ENCODE peak calls at places on chromosomes 3 and 15, in ten cellular contexts. L is activated CD8-positive, alpha-beta memory T cell treated with anti-CD3 and anti-CD28 coated beads for 48 hours; V is GM12878; M is fibroblast of pulmonary artery; C is head of caudate nucleus; U is stimulated activated CD4-positive, alpha-beta T cell treated with anti-CD3 and anti-CD28 coated beads, Interleukin-2, amount 100 ng/mL, for 4 hours; Q is mucosa of gallbladder; O is RWPE1; A is HS-5; T is tibial artery. H is an unnamed sample.

GRCh38 chr15:34726407-34727100 is 28.2 kb downstream of the GJD2 start:
- DNase-seq in L (no peak), V (no peak), M (peak), C (no peak), U (no peak), Q (no peak), O (no peak), A (peak), T (no peak), H (no peak)

GRCh38 chr15:75198560-75199346 is 2.9 kb upstream of the C15orf39 start:
- DNase-seq in L (no peak), V (peak), M (peak), C (no peak), U (no peak), Q (no peak), O (peak), A (no peak), T (no peak), H (no peak)

GRCh38 chr3:31980530-31981205 is 394 bp downstream of the OSBPL10 start:
- DNase-seq in L (no peak), V (no peak), M (peak), C (peak), U (peak), Q (peak), O (no peak), A (no peak), T (peak), H (peak)

GRCh38 chr15:40032125-40032839 is 6.7 kb downstream of the SRP14 start:
- DNase-seq in L (no peak), V (no peak), M (no peak), C (no peak), U (no peak), Q (no peak), O (no peak), A (no peak), T (no peak), H (no peak)

GRCh38 chr15:97101572-97101971 is 771.1 kb downstream of the NR2F2 start:
- DNase-seq in L (no peak), V (no peak), M (no peak), C (no peak), U (no peak), Q (no peak), O (no peak), A (no peak), T (no peak), H (no peak)

GRCh38 chr15:73683624-73684536 is at the start of gene CD276:
- DNase-seq in L (no peak), V (no peak), M (peak), C (peak), U (no peak), Q (peak), O (peak), A (no peak), T (peak), H (peak)

GRCh38 chr15:70025413-70026296 is 72.1 kb downstream of the TLE3 start:
- DNase-seq in L (no peak), V (no peak), M (no peak), C (no peak), U (no peak), Q (no peak), O (no peak), A (no peak), T (peak), H (no peak)

GRCh38 chr3:192237992-192238608 is 489.2 kb downstream of the FGF12 start:
- DNase-seq in L (no peak), V (no peak), M (no peak), C (no peak), U (no peak), Q (no peak), O (no peak), A (no peak), T (no peak), H (no peak)

GRCh38 chr15:59420986-59421618 is 16.9 kb upstream of the FAM81A start:
- DNase-seq in L (no peak), V (no peak), M (peak), C (no peak), U (no peak), Q (no peak), O (no peak), A (no peak), T (no peak), H (no peak)

GRCh38 chr3:111864821-111865656 is 6.0 kb downstream of the PHLDB2 start:
- DNase-seq in L (no peak), V (no peak), M (peak), C (no peak), U (no peak), Q (peak), O (no peak), A (peak), T (no peak), H (no peak)

GRCh38 chr3:6640907-6641306 is 220.0 kb upstream of the GRM7 start:
- DNase-seq in L (no peak), V (peak), M (no peak), C (no peak), U (no peak), Q (no peak), O (no peak), A (no peak), T (no peak), H (no peak)

GRCh38 chr15:39613271-39613670 is 32.4 kb downstream of the THBS1 start:
- DNase-seq in L (no peak), V (no peak), M (no peak), C (no peak), U (no peak), Q (no peak), O (no peak), A (no peak), T (no peak), H (no peak)

GRCh38 chr3:185701891-185702563 is 115.9 kb downstream of the SENP2 start:
- DNase-seq in L (no peak), V (no peak), M (no peak), C (no peak), U (no peak), Q (peak), O (no peak), A (no peak), T (no peak), H (no peak)

GRCh38 chr3:178518660-178519396 is 17.4 kb upstream of the KCNMB2 start:
- DNase-seq in L (no peak), V (peak), M (no peak), C (no peak), U (no peak), Q (peak), O (no peak), A (no peak), T (no peak), H (no peak)

GRCh38 chr3:112814256-112814655 is 32.4 kb downstream of the CD200R1L start:
- DNase-seq in L (no peak), V (no peak), M (peak), C (no peak), U (no peak), Q (no peak), O (peak), A (peak), T (no peak), H (no peak)

GRCh38 chr3:101017048-101017447 is 23.8 kb upstream of the ABI3BP start:
- DNase-seq in L (no peak), V (no peak), M (peak), C (no peak), U (no peak), Q (no peak), O (no peak), A (no peak), T (no peak), H (no peak)

GRCh38 chr3:190996376-190996775 is 133.9 kb upstream of the GMNC start:
- DNase-seq in L (no peak), V (no peak), M (no peak), C (no peak), U (no peak), Q (no peak), O (no peak), A (no peak), T (no peak), H (no peak)

GRCh38 chr15:77565516-77565915 is 67.2 kb downstream of the LINGO1 start:
- DNase-seq in L (no peak), V (no peak), M (no peak), C (no peak), U (no peak), Q (no peak), O (no peak), A (no peak), T (no peak), H (no peak)

GRCh38 chr15:51077565-51078153 is 17.0 kb downstream of the TNFAIP8L3 start:
- DNase-seq in L (peak), V (peak), M (peak), C (peak), U (peak), Q (peak), O (no peak), A (no peak), T (peak), H (peak)

GRCh38 chr3:88059380-88060160 is 515 bp downstream of the ZNF654 start:
- DNase-seq in L (no peak), V (no peak), M (no peak), C (no peak), U (no peak), Q (no peak), O (peak), A (no peak), T (peak), H (peak)

GRCh38 chr15:59170295-59170881 is 36.3 kb upstream of the LDHAL6B start:
- DNase-seq in L (no peak), V (no peak), M (peak), C (no peak), U (no peak), Q (peak), O (peak), A (peak), T (peak), H (peak)

GRCh38 chr15:70286110-70286806 is 188.5 kb upstream of the TLE3 start:
- DNase-seq in L (no peak), V (no peak), M (no peak), C (no peak), U (no peak), Q (no peak), O (no peak), A (no peak), T (no peak), H (no peak)

GRCh38 chr15:67578020-67578600 is 35.6 kb downstream of the MAP2K5 start:
- DNase-seq in L (no peak), V (no peak), M (no peak), C (no peak), U (no peak), Q (no peak), O (no peak), A (no peak), T (no peak), H (no peak)

GRCh38 chr3:182414586-182414985 is 378.7 kb upstream of the ATP11B start:
- DNase-seq in L (no peak), V (no peak), M (no peak), C (no peak), U (no peak), Q (no peak), O (no peak), A (no peak), T (no peak), H (no peak)

GRCh38 chr3:133472242-133472641 is 72.4 kb downstream of the BFSP2 start:
- DNase-seq in L (no peak), V (no peak), M (no peak), C (no peak), U (no peak), Q (no peak), O (peak), A (no peak), T (no peak), H (no peak)

GRCh38 chr3:127688416-127689265 is 15.9 kb downstream of the ABTB1 start:
- DNase-seq in L (no peak), V (no peak), M (peak), C (no peak), U (no peak), Q (no peak), O (no peak), A (no peak), T (peak), H (no peak)

GRCh38 chr15:44492040-44492439 is 44.9 kb upstream of the EIF3J start:
- DNase-seq in L (no peak), V (no peak), M (no peak), C (no peak), U (no peak), Q (no peak), O (no peak), A (no peak), T (no peak), H (no peak)

GRCh38 chr3:126355251-126355650 is 2.0 kb downstream of the KLF15 start:
- DNase-seq in L (no peak), V (no peak), M (no peak), C (no peak), U (no peak), Q (no peak), O (no peak), A (no peak), T (peak), H (no peak)

GRCh38 chr3:81470416-81470978 is 290.9 kb downstream of the GBE1 start:
- DNase-seq in L (no peak), V (no peak), M (no peak), C (no peak), U (no peak), Q (no peak), O (no peak), A (no peak), T (no peak), H (no peak)

GRCh38 chr15:98896802-98897732 is 110.5 kb downstream of the PGPEP1L start:
- DNase-seq in L (no peak), V (no peak), M (peak), C (no peak), U (no peak), Q (no peak), O (peak), A (peak), T (no peak), H (no peak)

GRCh38 chr3:88469216-88469615 is 319.5 kb downstream of the C3orf38 start:
- DNase-seq in L (no peak), V (no peak), M (no peak), C (no peak), U (no peak), Q (no peak), O (no peak), A (no peak), T (no peak), H (no peak)

GRCh38 chr15:100373037-100373896 is 31.5 kb upstream of the ADAMTS17 start:
- DNase-seq in L (no peak), V (no peak), M (no peak), C (no peak), U (no peak), Q (no peak), O (no peak), A (no peak), T (no peak), H (no peak)

GRCh38 chr3:183698318-183698731 is 728 bp downstream of the YEATS2 start:
- DNase-seq in L (peak), V (no peak), M (peak), C (peak), U (no peak), Q (peak), O (peak), A (no peak), T (no peak), H (peak)

GRCh38 chr3:191804935-191805334 is 344.0 kb downstream of the PYDC2 start:
- DNase-seq in L (no peak), V (no peak), M (no peak), C (no peak), U (no peak), Q (no peak), O (no peak), A (no peak), T (no peak), H (no peak)

GRCh38 chr3:170027691-170028102 is 10.1 kb upstream of the GPR160 start:
- DNase-seq in L (no peak), V (no peak), M (no peak), C (no peak), U (no peak), Q (no peak), O (no peak), A (no peak), T (no peak), H (no peak)

H was measured in ureter.